ENCODE peak calls at places on chromosomes 12 and 14, in seven cellular contexts. Q is transverse colon; L is right cardiac atrium; B is CD8-positive, alpha-beta T cell; J is SK-N-SH; O is spleen; N is A673. T is an unnamed sample.
A peak's percentile ranks its signal among the peaks of the same experiment; 100 is the strongest.

GRCh38 chr14:80560800-80561199 is 349.5 kb upstream of the DIO2 start:
- DNase-seq in J (no peak), N (no peak), L (no peak), O (no peak), B (no peak), Q (no peak), T (no peak)

GRCh38 chr12:5988659-5989116 is 43.6 kb upstream of the ANO2 start:
- DNase-seq in B (peak; percentile 49), N (peak; percentile 72), Q (peak; percentile 79), O (peak; percentile 94), L (peak; percentile 92), J (peak; percentile 85), T (peak; percentile 50)

GRCh38 chr14:39607978-39608377 is 175.7 kb upstream of the FBXO33 start:
- DNase-seq in B (no peak), L (no peak), N (no peak), Q (no peak), J (no peak), O (no peak), T (no peak)

GRCh38 chr12:107581616-107582015 is 104.0 kb upstream of the PWP1 start:
- DNase-seq in L (no peak), J (no peak), B (no peak), O (no peak), N (no peak), Q (no peak), T (no peak)

GRCh38 chr14:101470266-101470665 is 91.0 kb upstream of the DIO3 start:
- DNase-seq in J (no peak), Q (no peak), B (no peak), O (peak; percentile 39), L (no peak), N (no peak), T (no peak)

GRCh38 chr12:84785951-84786350 is 126.6 kb downstream of the SLC6A15 start:
- DNase-seq in Q (no peak), B (no peak), J (no peak), L (no peak), N (no peak), O (no peak), T (no peak)

GRCh38 chr14:29518335-29518734 is 409.3 kb downstream of the PRKD1 start:
- DNase-seq in N (peak; percentile 10), Q (no peak), L (no peak), B (no peak), O (no peak), J (no peak), T (no peak)

GRCh38 chr14:20609215-20610001 is 18.2 kb upstream of the RNASE12 start:
- DNase-seq in Q (peak; percentile 73), L (peak; percentile 70), N (peak; percentile 94), J (peak; percentile 75), O (peak; percentile 88), B (peak; percentile 24), T (peak; percentile 84)

GRCh38 chr12:26177303-26177702 is 18.1 kb upstream of the SSPN start:
- DNase-seq in J (no peak), O (no peak), B (no peak), L (no peak), Q (peak; percentile 61), N (no peak), T (no peak)
- H3K4me1 ChIP-seq in J (no peaks in the 10 kb centered on the region), O (no peaks in the 10 kb centered on the region), B (no peaks in the 10 kb centered on the region), L (no peaks in the 10 kb centered on the region), Q (peaks cover 14% of the 10 kb centered on the region), N (no peaks in the 10 kb centered on the region), T (no peaks in the 10 kb centered on the region)

DNA sequence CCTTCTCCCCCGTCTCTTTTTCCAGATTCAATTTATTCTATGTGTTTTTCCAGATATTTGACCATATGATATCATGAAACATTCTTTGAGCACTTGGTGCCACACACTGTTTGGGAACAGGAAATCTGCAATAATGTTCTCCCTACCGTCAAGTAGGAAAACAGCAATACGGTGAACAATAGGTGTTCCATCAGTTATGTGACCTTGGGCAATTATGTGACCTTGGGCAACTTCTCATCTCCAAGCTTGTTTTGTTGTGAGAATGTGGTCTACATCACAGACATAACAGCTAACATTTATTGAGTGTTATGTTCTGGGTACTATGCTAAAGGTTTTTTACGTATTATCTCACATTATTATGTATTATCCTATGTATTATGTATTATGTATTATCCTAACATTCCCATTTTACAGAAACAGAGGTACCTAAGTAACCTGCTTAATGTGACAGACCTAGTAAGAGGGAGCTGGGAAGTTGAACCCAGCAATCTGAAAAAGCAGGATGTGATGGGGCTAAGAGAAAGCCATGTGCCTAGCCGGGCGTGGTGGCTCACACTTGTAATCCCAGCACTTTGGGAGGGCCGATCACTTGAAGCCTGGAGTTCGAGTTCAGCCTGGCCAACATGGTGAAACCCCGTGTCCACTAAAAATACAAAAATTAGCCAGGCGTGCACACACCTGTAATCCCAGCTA is 1.2 kb upstream of the NEK9 start:
- DNase-seq in J (peak; percentile 8), L (no peak), Q (peak; percentile 36), N (no peak), O (no peak), B (no peak), T (no peak)
- H3K4me3 ChIP-seq in J (peak overlapping the region; percentile 85), L (peak overlapping the region; percentile 59), Q (no peak overlapping the region), N (peak overlapping the region; percentile 69), O (peak overlapping the region; percentile 79), B (no peak overlapping the region), T (peak overlapping the region; percentile 98)

DNA sequence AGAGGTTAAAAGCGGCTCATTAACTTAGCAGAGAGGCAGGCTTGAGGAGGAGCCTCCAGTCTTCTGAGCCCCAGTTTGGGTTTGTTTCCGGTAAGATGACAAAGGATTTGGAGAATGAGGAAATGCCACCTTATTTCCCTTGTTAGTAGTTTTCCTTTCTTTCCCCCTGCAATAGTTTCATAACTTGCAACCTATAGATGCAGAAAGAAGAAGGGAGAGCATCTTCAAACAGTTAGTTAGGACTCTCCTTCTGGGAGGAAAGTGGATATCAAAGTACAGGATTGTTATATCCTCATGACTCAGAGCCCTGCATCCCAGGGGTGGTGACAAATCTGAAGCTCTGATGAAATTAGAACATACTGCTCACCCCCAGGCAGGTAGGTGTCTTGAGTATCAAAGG is 180.7 kb upstream of the SLC38A2 start:
- DNase-seq in N (peak; percentile 51), O (no peak), L (no peak), J (no peak), B (no peak), Q (no peak), T (no peak)
- H3K4me1 ChIP-seq in N (peaks cover 93% of the 10 kb centered on the region), O (peaks cover 3% of the 10 kb centered on the region), L (no peaks in the 10 kb centered on the region), J (peaks cover 69% of the 10 kb centered on the region), B (no peaks in the 10 kb centered on the region), Q (no peaks in the 10 kb centered on the region), T (no peaks in the 10 kb centered on the region)

GRCh38 chr12:109827566-109828550 is 5.3 kb downstream of the TRPV4 start:
- DNase-seq in B (no peak), Q (peak; percentile 36), O (peak; percentile 91), L (peak; percentile 77), N (no peak), J (no peak), T (no peak)

GRCh38 chr12:109830718-109831117 is 2.5 kb downstream of the TRPV4 start:
- DNase-seq in J (no peak), B (no peak), O (no peak), N (no peak), L (no peak), Q (no peak), T (no peak)

GRCh38 chr12:109829667-109830066 is 3.5 kb downstream of the TRPV4 start:
- DNase-seq in Q (no peak), L (no peak), N (no peak), O (no peak), J (no peak), B (no peak), T (no peak)

GRCh38 chr12:109830267-109830666 is 2.9 kb downstream of the TRPV4 start:
- DNase-seq in J (no peak), L (no peak), O (no peak), N (no peak), B (no peak), Q (no peak), T (no peak)

GRCh38 chr12:109828754-109829511 is 4.3 kb downstream of the TRPV4 start:
- DNase-seq in J (no peak), B (no peak), N (no peak), Q (no peak), L (no peak), O (no peak), T (no peak)
- H3K4me3 ChIP-seq in J (no peak overlapping the region), B (no peak overlapping the region), N (no peak overlapping the region), Q (no peak overlapping the region), L (no peak overlapping the region), O (no peak overlapping the region), T (no peak overlapping the region)

GRCh38 chr12:1591543-1591942 is 2.8 kb downstream of the FBXL14 start:
- DNase-seq in N (no peak), L (no peak), O (no peak), Q (no peak), B (no peak), J (peak; percentile 54), T (no peak)

GRCh38 chr12:1591029-1591428 is 3.4 kb downstream of the FBXL14 start:
- DNase-seq in O (no peak), Q (peak; percentile 37), L (no peak), J (no peak), N (no peak), B (no peak), T (no peak)

GRCh38 chr12:1588574-1588944 is 5.8 kb downstream of the FBXL14 start:
- DNase-seq in Q (no peak), J (no peak), N (no peak), L (no peak), O (no peak), B (no peak), T (no peak)

GRCh38 chr12:1587927-1588573 is 6.3 kb downstream of the FBXL14 start:
- DNase-seq in B (no peak), J (no peak), O (no peak), L (no peak), N (no peak), Q (no peak), T (no peak)

DNA sequence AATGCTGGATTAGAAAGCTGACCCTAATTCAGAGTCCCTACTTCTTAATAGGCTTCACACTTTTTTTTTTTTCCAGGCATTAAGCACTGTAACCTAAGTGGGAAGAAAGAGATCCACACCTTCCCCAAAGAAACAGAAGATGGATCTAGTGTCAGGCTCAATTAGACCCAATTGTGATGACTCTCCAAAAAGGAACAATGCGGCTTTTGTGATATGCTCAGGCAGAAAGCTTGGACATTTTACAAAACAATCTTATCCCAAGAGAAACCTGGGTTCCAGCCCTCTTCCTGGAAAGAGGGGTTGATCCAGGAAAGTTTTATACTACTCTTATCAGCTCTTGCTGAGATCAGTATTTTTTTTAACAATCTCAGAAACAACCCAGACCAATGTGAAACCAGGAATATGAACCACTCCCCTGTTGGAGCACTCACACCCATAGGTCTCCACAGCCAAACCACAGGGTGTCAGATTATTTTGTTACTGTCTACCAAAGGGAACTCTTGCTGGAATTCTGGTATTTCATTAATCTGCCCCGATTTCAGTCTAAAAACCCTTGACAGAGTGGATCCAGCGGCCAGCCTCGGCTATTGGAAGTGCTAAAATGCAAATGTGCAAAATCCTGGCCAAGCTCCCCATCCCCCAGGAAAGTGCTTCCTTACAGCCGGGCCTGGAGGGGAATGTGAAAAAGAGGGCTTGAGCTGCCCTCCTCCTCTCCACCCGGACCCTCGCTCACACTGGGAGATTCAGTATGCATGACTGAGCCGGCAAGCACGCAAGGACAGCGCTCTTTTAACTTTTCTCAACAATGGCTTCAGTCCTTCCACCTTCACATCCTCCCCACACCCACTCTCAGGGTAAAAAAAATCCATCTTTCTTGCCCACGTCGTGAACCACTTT is 4.0 kb downstream of the FBXL14 start:
- DNase-seq in Q (peak; percentile 24), B (no peak), N (no peak), O (no peak), J (no peak), L (peak; percentile 83), T (no peak)
- H3K4me1 ChIP-seq in Q (peaks cover 62% of the 10 kb centered on the region), B (peaks cover 51% of the 10 kb centered on the region), N (peaks cover 30% of the 10 kb centered on the region), O (peaks cover 64% of the 10 kb centered on the region), J (peaks cover 31% of the 10 kb centered on the region), L (peaks cover 7% of the 10 kb centered on the region), T (peaks cover 23% of the 10 kb centered on the region)

GRCh38 chr14:94769413-94770250 is at the start of gene GSC:
- DNase-seq in O (peak; percentile 62), N (peak; percentile 80), L (peak; percentile 63), B (no peak), J (peak; percentile 90), Q (peak; percentile 17), T (peak; percentile 44)
- H3K4me3 ChIP-seq in O (peak within 1 kb of the TSS; percentile 34), N (peak within 1 kb of the TSS; percentile 58), L (peak within 1 kb of the TSS; percentile 38), B (peak within 1 kb of the TSS; percentile 30), J (peak within 1 kb of the TSS; percentile 54), Q (peak within 1 kb of the TSS; percentile 9), T (peak within 1 kb of the TSS; percentile 61)

T was measured in breast epithelium.